ENCODE peak calls at places on chromosomes 16 and 17, in four cellular contexts. One of them, this sample, is unnamed.

GRCh38 chr17:59893617-59894100 is 738 bp downstream of the RPS6KB1 start:
- DNase-seq in right atrium auricular region: no peak
- DNase-seq in PC-9: no peak
- DNase-seq in AG04450: no peak
- DNase-seq in this sample: no peak

GRCh38 chr17:80106751-80107150 is 5.4 kb downstream of the GAA start:
- DNase-seq in right atrium auricular region: no peak
- DNase-seq in PC-9: no peak
- DNase-seq in AG04450: no peak
- DNase-seq in this sample: no peak

GRCh38 chr16:74740795-74741304 is 33.8 kb downstream of the FA2H start:
- DNase-seq in right atrium auricular region: no peak
- DNase-seq in PC-9: peak; percentile 94
- DNase-seq in AG04450: no peak
- DNase-seq in this sample: no peak

GRCh38 chr17:27635275-27635823 is 4.4 kb downstream of the LGALS9 start:
- DNase-seq in right atrium auricular region: no peak
- DNase-seq in PC-9: no peak
- DNase-seq in AG04450: no peak
- DNase-seq in this sample: no peak

GRCh38 chr16:10081201-10081940 is 100.9 kb downstream of the GRIN2A start:
- DNase-seq in right atrium auricular region: no peak
- DNase-seq in PC-9: no peak
- DNase-seq in AG04450: no peak
- DNase-seq in this sample: no peak

GRCh38 chr17:67868176-67868575 is 42.9 kb downstream of the BPTF start:
- DNase-seq in right atrium auricular region: no peak
- DNase-seq in PC-9: no peak
- DNase-seq in AG04450: no peak
- DNase-seq in this sample: no peak

GRCh38 chr17:80103061-80103481 is 1.7 kb downstream of the GAA start:
- DNase-seq in right atrium auricular region: no peak
- DNase-seq in PC-9: no peak
- DNase-seq in AG04450: no peak
- DNase-seq in this sample: no peak

GRCh38 chr16:69330286-69331109 is at the start of gene PDF:
- DNase-seq in right atrium auricular region: peak; percentile 94
- DNase-seq in PC-9: peak; percentile 85
- DNase-seq in AG04450: peak; percentile 67
- DNase-seq in this sample: peak; percentile 78

GRCh38 chr17:77300016-77300686 is 159.4 kb downstream of the SEC14L1 start:
- DNase-seq in right atrium auricular region: no peak
- DNase-seq in PC-9: no peak
- DNase-seq in AG04450: no peak
- DNase-seq in this sample: no peak

GRCh38 chr17:77366206-77366557 is 225.4 kb downstream of the SEC14L1 start:
- DNase-seq in right atrium auricular region: no peak
- DNase-seq in PC-9: no peak
- DNase-seq in AG04450: no peak
- DNase-seq in this sample: no peak

GRCh38 chr16:86909359-86910145 is 331.2 kb downstream of the FOXL1 start:
- DNase-seq in right atrium auricular region: no peak
- DNase-seq in PC-9: no peak
- DNase-seq in AG04450: no peak
- DNase-seq in this sample: no peak

GRCh38 chr16:89890200-89890599 is 16.8 kb downstream of the TCF25 start:
- DNase-seq in right atrium auricular region: no peak
- DNase-seq in PC-9: no peak
- DNase-seq in AG04450: no peak
- DNase-seq in this sample: no peak

GRCh38 chr17:29179232-29180036 is 764 bp downstream of the MYO18A start:
- DNase-seq in right atrium auricular region: no peak
- DNase-seq in PC-9: peak; percentile 85
- DNase-seq in AG04450: no peak
- DNase-seq in this sample: no peak

GRCh38 chr17:74633261-74633783 is 9.8 kb upstream of the CD300E start:
- DNase-seq in right atrium auricular region: no peak
- DNase-seq in PC-9: no peak
- DNase-seq in AG04450: no peak
- DNase-seq in this sample: no peak

GRCh38 chr17:72556944-72557826 is 436.4 kb downstream of the SOX9 start:
- DNase-seq in right atrium auricular region: peak; percentile 67
- DNase-seq in PC-9: peak; percentile 47
- DNase-seq in AG04450: no peak
- DNase-seq in this sample: no peak

GRCh38 chr17:21162394-21162775 is 35.6 kb downstream of the DHRS7B start:
- DNase-seq in right atrium auricular region: no peak
- DNase-seq in PC-9: no peak
- DNase-seq in AG04450: no peak
- DNase-seq in this sample: no peak
- H3K27ac ChIP-seq in right atrium auricular region: peak overlapping the region; percentile 34
- H3K27ac ChIP-seq in PC-9: no peak overlapping the region
- H3K27ac ChIP-seq in AG04450: peak overlapping the region; percentile 73
- H3K27ac ChIP-seq in this sample: peak overlapping the region; percentile 50

GRCh38 chr16:27760845-27761176 is 210.9 kb downstream of the KATNIP start:
- DNase-seq in right atrium auricular region: no peak
- DNase-seq in PC-9: no peak
- DNase-seq in AG04450: no peak
- DNase-seq in this sample: no peak
- H3K27ac ChIP-seq in right atrium auricular region: no peak overlapping the region
- H3K27ac ChIP-seq in PC-9: no peak overlapping the region
- H3K27ac ChIP-seq in AG04450: no peak overlapping the region
- H3K27ac ChIP-seq in this sample: no peak overlapping the region

GRCh38 chr16:3444032-3444388 is 530 bp downstream of the NAA60 start:
- DNase-seq in right atrium auricular region: no peak
- DNase-seq in PC-9: no peak
- DNase-seq in AG04450: peak; percentile 38
- DNase-seq in this sample: no peak

GRCh38 chr16:3439637-3440036 is 3.7 kb downstream of the ZNF597 start:
- DNase-seq in right atrium auricular region: no peak
- DNase-seq in PC-9: no peak
- DNase-seq in AG04450: no peak
- DNase-seq in this sample: no peak

DNA sequence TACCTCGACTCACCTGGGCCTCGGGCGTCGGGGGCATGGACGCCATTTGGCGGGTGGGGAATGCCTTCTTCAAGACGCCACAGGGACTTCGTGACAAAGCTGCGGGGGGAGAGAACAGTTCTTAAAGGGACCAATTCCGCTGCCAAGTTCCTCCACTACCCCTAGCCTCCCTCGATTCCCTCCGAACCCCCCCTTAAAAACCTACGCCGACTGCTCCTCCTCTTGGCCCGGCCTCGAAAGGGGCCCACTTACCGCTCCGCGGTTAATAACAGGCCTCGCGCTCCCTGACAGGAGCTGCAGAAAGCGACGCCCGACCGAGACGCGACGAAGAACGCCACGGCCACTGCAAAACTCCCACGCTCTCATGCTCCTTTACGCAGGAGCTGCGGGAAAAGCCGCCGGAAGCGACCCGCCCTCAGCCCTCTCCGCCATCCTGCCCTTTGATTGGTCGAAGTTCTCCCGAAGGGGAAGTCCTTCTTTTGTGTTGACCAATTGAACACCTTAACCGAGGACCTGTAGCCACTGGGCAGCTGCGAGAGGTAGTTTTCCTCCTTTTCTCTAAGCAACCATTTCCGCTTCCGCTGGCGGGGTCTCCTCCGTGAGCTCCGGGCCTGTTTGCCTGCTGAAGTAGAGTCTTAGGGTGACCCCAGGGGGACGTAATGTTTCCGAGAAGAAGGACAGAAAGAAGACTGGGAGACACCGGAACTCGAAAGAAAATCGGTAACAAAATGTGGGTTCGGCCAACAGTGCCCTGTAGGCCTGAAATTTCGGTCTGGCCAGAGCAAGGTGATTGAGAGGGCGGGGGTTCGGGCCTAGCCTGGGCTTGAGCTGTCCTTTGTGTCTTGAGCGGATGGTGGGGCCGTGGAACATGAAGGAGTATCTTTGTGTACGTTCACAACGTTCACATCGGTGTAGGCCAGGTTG is at the start of the genes NAA60 and ZNF597:
- DNase-seq in right atrium auricular region: peak; percentile 90
- DNase-seq in PC-9: no peak
- DNase-seq in AG04450: peak; percentile 74
- DNase-seq in this sample: peak; percentile 45
- H3K27ac ChIP-seq in right atrium auricular region: peak within 1 kb of the TSS; percentile 75
- H3K27ac ChIP-seq in PC-9: no peak within 1 kb of the TSS
- H3K27ac ChIP-seq in AG04450: peak within 1 kb of the TSS; percentile 80
- H3K27ac ChIP-seq in this sample: peak within 1 kb of the TSS; percentile 66

DNA sequence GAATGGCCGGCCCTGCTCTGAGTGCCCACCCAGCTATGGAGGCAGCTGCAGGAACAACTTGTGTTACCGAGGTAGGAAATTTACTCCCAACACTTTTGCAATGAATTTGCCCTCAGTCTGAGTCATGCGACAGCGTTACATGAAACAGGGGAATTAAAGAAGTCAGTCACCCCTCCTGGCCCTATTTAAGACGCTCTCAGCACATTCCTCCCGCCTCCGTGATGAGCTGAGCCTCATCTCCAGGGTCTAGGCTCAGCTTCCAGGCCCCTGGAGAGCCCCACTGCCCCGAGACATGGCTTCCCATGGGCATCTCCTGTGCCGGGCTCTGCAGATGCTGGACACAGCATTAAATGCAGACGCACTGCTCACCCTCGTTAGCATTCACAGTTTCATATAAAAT is 35.0 kb downstream of the CRISPLD2 start:
- DNase-seq in right atrium auricular region: no peak
- DNase-seq in PC-9: no peak
- DNase-seq in AG04450: no peak
- DNase-seq in this sample: no peak
- H3K27ac ChIP-seq in right atrium auricular region: no peak overlapping the region
- H3K27ac ChIP-seq in PC-9: no peak overlapping the region
- H3K27ac ChIP-seq in AG04450: no peak overlapping the region
- H3K27ac ChIP-seq in this sample: no peak overlapping the region